ENCODE peak calls at places on chromosomes 2 and 18, in nine cellular contexts. R is HCT116, H is K562, E is GM12878, O is endothelial cell of umbilical vein, T is prostate gland, W is stomach, B is breast epithelium, Z is HepG2. Y is an unnamed sample.

GRCh38 chr2:105166671-105167070 is 74.9 kb upstream of the GPR45 start:
- DNase-seq in B (no peak), Z (no peak), T (no peak), E (no peak), O (no peak), R (no peak), W (no peak), H (no peak), Y (no peak)

GRCh38 chr18:34947711-34948125 is 93.5 kb upstream of the MAPRE2 start:
- DNase-seq in H (no peak), T (no peak), Z (peak; percentile 66), E (no peak), W (no peak), B (no peak), O (peak; percentile 13), R (no peak), Y (no peak)

GRCh38 chr2:4528773-4529172 is 825.4 kb downstream of the DCDC2C start:
- DNase-seq in T (no peak), Z (no peak), W (no peak), B (no peak), E (no peak), O (no peak), H (no peak), R (no peak), Y (no peak)

GRCh38 chr2:9160732-9161131 is 45.9 kb upstream of the ASAP2 start:
- DNase-seq in B (no peak), H (no peak), E (no peak), W (no peak), Z (no peak), R (no peak), T (no peak), O (no peak), Y (no peak)

GRCh38 chr2:12715878-12716249 is 872 bp upstream of the TRIB2 start:
- DNase-seq in H (peak; percentile 74), Z (peak; percentile 54), O (peak; percentile 84), R (peak; percentile 65), B (peak; percentile 78), W (peak; percentile 86), T (peak; percentile 74), E (no peak), Y (peak; percentile 80)

GRCh38 chr18:62404881-62405280 is 79.8 kb downstream of the TNFRSF11A start:
- DNase-seq in B (no peak), R (no peak), E (no peak), W (no peak), O (no peak), H (no peak), Z (no peak), T (no peak), Y (no peak)

GRCh38 chr2:240449764-240450531 is 14.5 kb downstream of the GPC1 start:
- DNase-seq in E (no peak), R (no peak), W (no peak), Z (no peak), H (no peak), B (no peak), T (no peak), O (no peak), Y (no peak)

GRCh38 chr18:51623653-51624052 is 426.2 kb upstream of the MEX3C start:
- DNase-seq in Z (no peak), B (no peak), O (no peak), R (no peak), T (no peak), H (no peak), W (no peak), E (no peak), Y (no peak)

GRCh38 chr2:189641565-189641964 is 19.7 kb upstream of the ASNSD1 start:
- DNase-seq in W (no peak), H (no peak), R (no peak), E (no peak), Z (no peak), O (peak; percentile 14), T (no peak), B (no peak), Y (no peak)

GRCh38 chr18:61702007-61702406 is 190.8 kb downstream of the RNF152 start:
- DNase-seq in B (no peak), H (no peak), O (peak; percentile 85), Z (no peak), W (no peak), E (no peak), T (no peak), R (no peak), Y (no peak)

GRCh38 chr2:3175568-3175955 is 202.1 kb downstream of the EIPR1 start:
- DNase-seq in R (no peak), E (no peak), W (no peak), O (no peak), B (no peak), H (no peak), Z (no peak), T (no peak), Y (no peak)

GRCh38 chr2:118386636-118387302 is 298.5 kb downstream of the INSIG2 start:
- DNase-seq in Z (no peak), B (no peak), T (no peak), H (no peak), O (no peak), R (peak; percentile 6), E (no peak), W (no peak), Y (no peak)

GRCh38 chr2:61438670-61439069 is 32.2 kb downstream of the USP34 start:
- DNase-seq in B (no peak), O (no peak), Z (no peak), E (no peak), H (no peak), R (no peak), W (no peak), T (no peak), Y (no peak)

GRCh38 chr2:209579236-209579749 is 155.4 kb downstream of the MAP2 start:
- DNase-seq in B (no peak), O (peak; percentile 27), R (no peak), H (no peak), T (no peak), E (no peak), W (no peak), Z (no peak), Y (no peak)

GRCh38 chr2:31140151-31140550 is 1.9 kb upstream of the GALNT14 start:
- DNase-seq in E (no peak), O (no peak), B (no peak), H (no peak), Z (no peak), R (no peak), T (no peak), W (no peak), Y (no peak)

DNA sequence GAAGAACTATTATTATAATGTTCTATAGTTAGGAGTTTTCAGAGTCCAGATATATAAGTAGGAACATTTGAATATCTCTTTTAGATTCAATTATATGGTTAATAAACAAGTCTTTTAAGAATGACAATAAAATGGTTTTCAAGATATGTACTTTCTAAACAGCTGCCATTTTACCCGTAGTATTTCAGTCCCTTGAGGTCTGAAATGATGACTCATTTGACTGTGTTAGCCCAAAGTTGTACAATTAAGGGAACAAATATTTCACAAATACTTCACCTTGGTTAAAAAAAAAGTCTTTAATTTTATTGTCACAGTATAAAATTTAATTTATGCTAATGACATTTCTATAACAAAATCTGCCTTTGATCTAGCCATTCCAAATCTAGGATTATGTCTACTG is 91.6 kb upstream of the TANK start:
- DNase-seq in T (no peak), O (no peak), H (no peak), Z (no peak), B (no peak), W (no peak), E (no peak), R (no peak), Y (no peak)
- H3K36me3 ChIP-seq in T (no peaks in the 10 kb centered on the region), O (no peaks in the 10 kb centered on the region), H (no peaks in the 10 kb centered on the region), Z (no peaks in the 10 kb centered on the region), B (no peaks in the 10 kb centered on the region), W (no peaks in the 10 kb centered on the region), E (no peaks in the 10 kb centered on the region), R (no peaks in the 10 kb centered on the region), Y (no peaks in the 10 kb centered on the region)

DNA sequence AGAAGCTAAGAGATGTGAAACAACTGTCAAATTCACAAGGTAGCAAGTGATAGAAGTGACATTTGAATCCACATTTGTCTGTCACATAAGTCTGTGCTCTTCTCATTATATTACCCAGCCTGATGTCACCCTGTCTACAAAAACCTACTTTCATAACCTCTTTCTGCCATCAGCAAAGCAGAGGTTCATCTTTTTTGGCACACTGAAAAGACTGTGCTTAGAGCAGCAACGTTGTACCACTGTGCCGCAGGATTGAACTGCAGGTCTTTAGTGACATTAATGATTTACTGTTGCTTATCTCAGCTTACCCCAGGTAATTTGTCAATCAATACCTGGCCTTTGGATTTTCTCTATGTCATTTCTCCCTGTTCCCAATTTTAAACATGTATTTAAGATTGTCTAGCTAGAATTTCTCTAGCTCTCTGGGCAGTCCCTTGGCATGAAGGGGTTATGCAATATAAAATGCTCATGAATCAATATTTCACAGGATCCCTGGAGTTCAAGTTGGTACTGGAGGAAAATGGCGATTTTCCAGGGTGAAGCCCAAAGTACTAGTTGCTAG is 31.4 kb upstream of the TDRD15 start:
- DNase-seq in B (no peak), W (no peak), R (no peak), T (no peak), E (no peak), O (no peak), Z (peak; percentile 23), H (no peak), Y (no peak)
- TF ChIP-seq POLR2A in B (no peak), W (no peak), R (no peak), T (no peak), E (no peak), O (no peak), Z (no peak), H (no peak), Y (no peak)

GRCh38 chr2:191010887-191011885 is 2.8 kb downstream of the STAT1 start:
- DNase-seq in E (no peak), T (no peak), R (no peak), Z (no peak), B (no peak), O (no peak), H (no peak), W (no peak), Y (no peak)
- TF ChIP-seq POLR2AphosphoS5 in E (peak; percentile 98), T (no peak), R (no peak), Z (no peak), B (no peak), O (no peak), H (no peak), W (no peak), Y (no peak)

GRCh38 chr18:79940814-79941472 is 10.5 kb downstream of the SLC66A2 start:
- DNase-seq in E (no peak), T (no peak), O (no peak), B (peak; percentile 19), W (peak; percentile 23), H (no peak), R (no peak), Z (no peak), Y (peak; percentile 8)

GRCh38 chr18:79942211-79942610 is 9.2 kb downstream of the SLC66A2 start:
- DNase-seq in R (no peak), H (no peak), W (peak; percentile 4), E (no peak), B (peak; percentile 15), T (no peak), O (no peak), Z (no peak), Y (peak; percentile 2)

GRCh38 chr18:79942786-79943607 is 8.5 kb downstream of the SLC66A2 start:
- DNase-seq in E (no peak), B (peak; percentile 36), R (no peak), W (peak; percentile 28), H (no peak), T (no peak), O (no peak), Z (no peak), Y (peak; percentile 72)

GRCh38 chr18:79940126-79940813 is 11.2 kb downstream of the SLC66A2 start:
- DNase-seq in T (no peak), W (peak; percentile 8), E (no peak), H (no peak), Z (no peak), O (no peak), R (no peak), B (peak; percentile 46), Y (peak; percentile 7)

GRCh38 chr18:79941473-79942119 is 9.9 kb downstream of the SLC66A2 start:
- DNase-seq in O (no peak), H (no peak), E (no peak), R (no peak), T (no peak), B (peak; percentile 34), W (peak; percentile 65), Z (no peak), Y (peak; percentile 6)
- H3K36me3 ChIP-seq in O (peaks cover 4% of the 10 kb centered on the region), H (peaks cover 4% of the 10 kb centered on the region), E (peaks cover 14% of the 10 kb centered on the region), R (peaks cover 32% of the 10 kb centered on the region), T (no peaks in the 10 kb centered on the region), B (no peaks in the 10 kb centered on the region), W (peaks cover 14% of the 10 kb centered on the region), Z (peaks cover 37% of the 10 kb centered on the region), Y (peaks cover 4% of the 10 kb centered on the region)